ENCODE peak calls at places on chromosomes 6 and 20, in six cellular contexts. P is iPS-NIHi11, T is Right ventricle myocardium superior, D is nucleus accumbens, Y is heart right ventricle, K is T-helper 2 cell. G is an unnamed sample.

GRCh38 chr20:50467618-50468373 is 42.4 kb upstream of the PTPN1 start:
- DNase-seq in P (peak), T (no peak), D (no peak), Y (no peak), K (no peak), G (no peak)

GRCh38 chr6:45555981-45556771 is 178.4 kb upstream of the SUPT3H start:
- DNase-seq in P (no peak), T (no peak), D (no peak), Y (no peak), K (no peak), G (no peak)

GRCh38 chr6:108492131-108492766 is 68.5 kb upstream of the FOXO3 start:
- DNase-seq in P (peak), T (no peak), D (no peak), Y (no peak), K (no peak), G (no peak)

GRCh38 chr6:11615214-11615602 is 77.7 kb downstream of the TMEM170B start:
- DNase-seq in P (no peak), T (no peak), D (no peak), Y (no peak), K (no peak), G (no peak)

GRCh38 chr6:157144861-157145260 is 178.5 kb downstream of the TMEM242 start:
- DNase-seq in P (no peak), T (no peak), D (no peak), Y (no peak), K (no peak), G (no peak)

GRCh38 chr6:121584591-121585369 is 149.3 kb downstream of the GJA1 start:
- DNase-seq in P (no peak), T (no peak), D (no peak), Y (no peak), K (no peak), G (no peak)

GRCh38 chr6:135869857-135870256 is 18.4 kb downstream of the PDE7B start:
- DNase-seq in P (no peak), T (no peak), D (no peak), Y (no peak), K (no peak), G (no peak)

GRCh38 chr6:116438590-116439448 is 22.4 kb upstream of the CALHM6 start:
- DNase-seq in P (no peak), T (no peak), D (no peak), Y (no peak), K (no peak), G (no peak)

GRCh38 chr6:20186981-20187380 is 25.3 kb downstream of the MBOAT1 start:
- DNase-seq in P (no peak), T (no peak), D (no peak), Y (no peak), K (no peak), G (no peak)

GRCh38 chr6:116139917-116140316 is 14.0 kb upstream of the COL10A1 start:
- DNase-seq in P (peak), T (no peak), D (no peak), Y (no peak), K (no peak), G (no peak)

GRCh38 chr6:4647414-4648365 is 128.5 kb upstream of the CDYL start:
- DNase-seq in P (peak), T (peak), D (peak), Y (peak), K (no peak), G (peak)

GRCh38 chr20:32559753-32560380 is 25.3 kb downstream of the NOL4L start:
- DNase-seq in P (no peak), T (no peak), D (no peak), Y (no peak), K (no peak), G (no peak)

GRCh38 chr20:8474027-8474668 is 342.1 kb downstream of the PLCB1 start:
- DNase-seq in P (no peak), T (no peak), D (no peak), Y (no peak), K (no peak), G (no peak)

GRCh38 chr6:36937896-36938295 is 16.6 kb upstream of the PI16 start:
- DNase-seq in P (no peak), T (no peak), D (no peak), Y (no peak), K (no peak), G (no peak)

GRCh38 chr20:9179193-9179802 is 110.4 kb downstream of the PLCB4 start:
- DNase-seq in P (no peak), T (no peak), D (no peak), Y (no peak), K (no peak), G (no peak)

GRCh38 chr6:139860193-139860592 is 485.7 kb upstream of the CITED2 start:
- DNase-seq in P (no peak), T (no peak), D (no peak), Y (no peak), K (no peak), G (no peak)

GRCh38 chr20:59579404-59580207 is 24.7 kb upstream of the PHACTR3 start:
- DNase-seq in P (no peak), T (no peak), D (no peak), Y (no peak), K (no peak), G (no peak)

GRCh38 chr20:50248104-50248631 is 57.5 kb downstream of the CEBPB start:
- DNase-seq in P (no peak), T (peak), D (no peak), Y (no peak), K (no peak), G (no peak)

G was measured in lower leg skin.